ENCODE peak calls at places on chromosomes 6 and 20, in six cellular contexts. Y is hepatocyte, W is mammary epithelial cell, P is fibroblast of lung, S is HCT116, F is astrocyte. H is an unnamed sample.

GRCh38 chr6:131316654-131317053 is 181.4 kb downstream of the AKAP7 start:
- DNase-seq in Y (no peak), W (no peak), P (no peak), S (no peak), F (no peak), H (no peak)

GRCh38 chr6:16321826-16322225 is 83.4 kb downstream of the GMPR start:
- DNase-seq in Y (no peak), W (no peak), P (no peak), S (no peak), F (no peak), H (no peak)

GRCh38 chr20:2729791-2730190 is 37.2 kb downstream of the EBF4 start:
- DNase-seq in Y (no peak), W (no peak), P (peak; percentile 43), S (no peak), F (peak; percentile 14), H (no peak)

GRCh38 chr20:6519556-6519955 is 247.9 kb upstream of the BMP2 start:
- DNase-seq in Y (no peak), W (peak; percentile 85), P (peak; percentile 90), S (no peak), F (peak; percentile 90), H (peak; percentile 13)

GRCh38 chr20:37919389-37920040 is 16.6 kb downstream of the VSTM2L start:
- DNase-seq in Y (no peak), W (no peak), P (no peak), S (no peak), F (no peak), H (no peak)

GRCh38 chr6:87918461-87918941 is 129.1 kb upstream of the SPACA1 start:
- DNase-seq in Y (no peak), W (no peak), P (peak; percentile 46), S (no peak), F (peak; percentile 30), H (no peak)

GRCh38 chr6:82767447-82767846 is 298.2 kb downstream of the UBE3D start:
- DNase-seq in Y (no peak), W (no peak), P (no peak), S (no peak), F (no peak), H (no peak)

GRCh38 chr6:37207903-37208456 is 38.0 kb downstream of the PIM1 start:
- DNase-seq in Y (peak; percentile 84), W (peak; percentile 77), P (peak; percentile 59), S (peak; percentile 77), F (peak; percentile 40), H (peak; percentile 73)

GRCh38 chr6:109093732-109094131 is 914 bp downstream of the SESN1 start:
- DNase-seq in Y (no peak), W (peak; percentile 25), P (peak; percentile 18), S (no peak), F (peak; percentile 3), H (no peak)

GRCh38 chr20:34185766-34186620 is 55.2 kb upstream of the ASIP start:
- DNase-seq in Y (no peak), W (no peak), P (no peak), S (no peak), F (no peak), H (no peak)

DNA sequence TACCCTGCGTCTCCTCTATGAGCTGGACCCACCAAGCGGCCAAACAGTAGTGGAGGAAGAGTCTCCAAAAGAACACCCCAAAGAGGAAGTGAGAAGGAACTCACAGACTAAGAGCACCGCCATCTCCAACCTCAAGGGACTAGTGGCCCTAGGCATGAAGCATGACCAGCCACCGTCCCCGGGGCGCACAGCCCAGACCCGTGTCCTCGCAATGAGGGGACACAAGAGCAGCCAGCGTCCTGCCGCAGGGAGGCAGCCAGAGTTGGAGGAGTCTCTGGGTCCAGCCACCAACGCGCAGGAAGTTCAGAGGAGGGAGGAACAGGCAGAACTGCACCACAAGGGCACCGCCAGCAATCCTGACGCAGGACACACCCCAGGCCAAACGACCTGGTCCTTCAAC is 72.6 kb downstream of the TAF4 start:
- DNase-seq in Y (no peak), W (no peak), P (no peak), S (no peak), F (no peak), H (no peak)
- H3K9me3 ChIP-seq in Y (peaks cover 16% of the 10 kb centered on the region), W (peaks cover 15% of the 10 kb centered on the region), P (no peaks in the 10 kb centered on the region), S (no peaks in the 10 kb centered on the region), F (peaks cover 4% of the 10 kb centered on the region), H (peaks cover 5% of the 10 kb centered on the region)

GRCh38 chr20:36284751-36285150 is 21.4 kb upstream of the DLGAP4 start:
- DNase-seq in Y (no peak), W (no peak), P (no peak), S (no peak), F (no peak), H (no peak)

GRCh38 chr20:36281785-36282380 is 24.3 kb upstream of the DLGAP4 start:
- DNase-seq in Y (no peak), W (no peak), P (no peak), S (no peak), F (no peak), H (no peak)

GRCh38 chr20:36285746-36286447 is 20.2 kb upstream of the DLGAP4 start:
- DNase-seq in Y (no peak), W (no peak), P (no peak), S (no peak), F (no peak), H (no peak)
- TF ChIP-seq EZH2 in Y (no peak), W (no peak), P (no peak), S (no peak), F (no peak), H (no peak)

GRCh38 chr6:129486333-129486732 is 223.6 kb downstream of the ARHGAP18 start:
- DNase-seq in Y (no peak), W (no peak), P (no peak), S (no peak), F (no peak), H (no peak)
- H2AFZ ChIP-seq in Y (no peak overlapping the region), W (no peak overlapping the region), P (no peak overlapping the region), S (no peak overlapping the region), F (no peak overlapping the region), H (no peak overlapping the region)

GRCh38 chr6:138219398-138219797 is 1.1 kb upstream of the PBOV1 start:
- DNase-seq in Y (no peak), W (no peak), P (no peak), S (no peak), F (no peak), H (no peak)
- H3K9me3 ChIP-seq in Y (no peaks in the 10 kb centered on the region), W (no peaks in the 10 kb centered on the region), P (no peaks in the 10 kb centered on the region), S (no peaks in the 10 kb centered on the region), F (no peaks in the 10 kb centered on the region), H (no peaks in the 10 kb centered on the region)

GRCh38 chr6:111253999-111254778 is 166.9 kb downstream of the SLC16A10 start:
- DNase-seq in Y (no peak), W (no peak), P (no peak), S (no peak), F (no peak), H (no peak)
- TF ChIP-seq EZH2 in Y (no peak), W (no peak), P (no peak), S (no peak), F (no peak), H (no peak)

GRCh38 chr6:111982681-111983080 is 71.2 kb upstream of the CCN6 start:
- DNase-seq in Y (no peak), W (peak; percentile 46), P (no peak), S (no peak), F (no peak), H (no peak)

GRCh38 chr6:111984081-111984480 is 69.8 kb upstream of the CCN6 start:
- DNase-seq in Y (no peak), W (no peak), P (no peak), S (no peak), F (no peak), H (no peak)

GRCh38 chr6:111985202-111985731 is 68.6 kb upstream of the CCN6 start:
- DNase-seq in Y (peak; percentile 82), W (peak; percentile 98), P (peak; percentile 99), S (peak; percentile 95), F (peak; percentile 99), H (peak; percentile 77)

GRCh38 chr6:111983197-111983596 is 70.7 kb upstream of the CCN6 start:
- DNase-seq in Y (no peak), W (no peak), P (no peak), S (no peak), F (no peak), H (no peak)

DNA sequence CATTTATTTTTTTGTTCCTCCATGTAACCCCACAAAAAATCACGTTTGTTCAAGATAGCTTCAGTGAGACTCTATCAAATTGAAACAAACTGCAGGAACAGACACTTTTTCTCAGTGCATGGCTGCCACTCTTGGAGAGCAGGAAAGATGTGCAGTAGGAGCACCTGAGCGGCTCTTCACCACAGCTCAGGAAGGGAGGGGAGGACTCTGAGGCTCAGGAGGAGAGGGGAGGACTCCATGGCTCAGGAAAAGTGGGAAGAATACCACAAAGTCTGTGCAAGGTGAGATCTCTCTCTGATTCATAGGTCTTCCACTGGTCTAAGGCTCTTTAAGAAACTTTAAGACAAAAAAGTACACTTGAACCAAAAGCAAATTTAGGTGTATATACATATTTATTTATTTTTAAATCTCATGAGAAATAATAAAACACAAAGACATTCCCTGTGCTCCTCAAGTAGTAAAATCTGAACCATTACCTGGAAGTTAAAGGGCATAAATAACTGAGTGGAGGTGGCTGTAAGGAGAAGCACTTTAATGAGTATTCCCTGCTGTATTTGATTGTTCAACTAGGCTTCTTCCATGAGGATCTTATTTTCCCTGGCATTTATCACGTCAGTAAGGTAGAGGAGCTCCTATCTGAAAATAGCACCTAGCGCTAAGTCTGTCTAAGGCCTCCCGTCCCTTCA is 69.2 kb upstream of the CCN6 start:
- DNase-seq in Y (no peak), W (no peak), P (no peak), S (no peak), F (no peak), H (no peak)
- H2AFZ ChIP-seq in Y (no peak overlapping the region), W (peak overlapping the region; percentile 63), P (no peak overlapping the region), S (no peak overlapping the region), F (peak overlapping the region; percentile 42), H (no peak overlapping the region)

H was measured in keratinocyte.